ENCODE peak calls at places on chromosomes 2 and 18, in five cellular contexts. G is NCI-H1694; T is stimulated activated CD8-positive, alpha-beta memory T cell treated with anti-CD3 and anti-CD28 coated beads, Interleukin-15, amount 100 ng/mL, for 1 hour; Z is stimulated activated CD4-positive, alpha-beta T cell treated with anti-CD3 and anti-CD28 coated beads, Interleukin-12 subunit alpha, Interleukin-12 subunit beta, amount 100 ng/mL, for 48 hours; C is NCI-H510A treated with DMSO at 0.1 percent for 48 hours. J is an unnamed sample.

GRCh38 chr2:9230881-9231280 is 24.3 kb downstream of the ASAP2 start:
- DNase-seq in G (no peak), T (no peak), Z (no peak), C (no peak), J (peak; percentile 68)

GRCh38 chr2:172624996-172625395 is 69.1 kb downstream of the PDK1 start:
- DNase-seq in G (no peak), T (no peak), Z (no peak), C (no peak), J (no peak)

GRCh38 chr2:179991344-179991743 is 15.8 kb downstream of the CWC22 start:
- DNase-seq in G (no peak), T (no peak), Z (no peak), C (no peak), J (no peak)

GRCh38 chr2:68368657-68369339 is 3.7 kb downstream of the PLEK start:
- DNase-seq in G (no peak), T (no peak), Z (no peak), C (no peak), J (no peak)

GRCh38 chr2:195563857-195564512 is 93.0 kb upstream of the SLC39A10 start:
- DNase-seq in G (no peak), T (no peak), Z (no peak), C (no peak), J (no peak)

GRCh38 chr18:35506024-35506712 is 8.4 kb upstream of the INO80C start:
- DNase-seq in G (no peak), T (no peak), Z (no peak), C (no peak), J (no peak)

GRCh38 chr2:61887684-61888303 is 662 bp downstream of the CCT4 start:
- DNase-seq in G (peak; percentile 21), T (no peak), Z (peak; percentile 25), C (peak; percentile 30), J (no peak)

GRCh38 chr2:187655001-187655400 is 100.8 kb upstream of the TFPI start:
- DNase-seq in G (no peak), T (no peak), Z (no peak), C (no peak), J (no peak)

J was measured in ascending aorta.